ENCODE peak calls at places on chromosomes 6 and 20, in eight cellular contexts. G is CD8-positive, alpha-beta T cell; D is cardiac muscle cell; C is astrocyte; R is fibroblast of lung; K is psoas muscle; X is neural progenitor cell; L is lower lobe of right lung. P is an unnamed sample.

GRCh38 chr6:101779051-101779844 is 385.7 kb downstream of the GRIK2 start:
- DNase-seq in D (peak; percentile 12), L (no peak), C (peak; percentile 59), G (no peak), K (no peak), X (no peak), R (peak; percentile 65), P (peak; percentile 74)

GRCh38 chr6:132020138-132020551 is 69.0 kb upstream of the CCN2 start:
- DNase-seq in G (no peak), D (no peak), L (peak; percentile 45), K (peak; percentile 60), R (peak; percentile 15), X (no peak), C (peak; percentile 4), P (peak; percentile 18)

GRCh38 chr6:134374486-134374885 is 56.6 kb upstream of the SGK1 start:
- DNase-seq in L (no peak), G (no peak), D (no peak), C (peak; percentile 68), K (no peak), R (peak; percentile 80), X (no peak), P (no peak)

GRCh38 chr20:49914310-49915117 is 815 bp downstream of the SPATA2 start:
- DNase-seq in X (peak; percentile 65), D (no peak), R (peak; percentile 14), C (no peak), K (no peak), G (peak; percentile 26), L (no peak), P (peak; percentile 45)

GRCh38 chr20:57476073-57476526 is 48.8 kb downstream of the CTCFL start:
- DNase-seq in D (no peak), C (no peak), K (no peak), L (no peak), X (no peak), R (no peak), G (no peak), P (no peak)

GRCh38 chr20:32003325-32003724 is 6.9 kb upstream of the CCM2L start:
- DNase-seq in K (no peak), X (no peak), R (no peak), G (no peak), L (no peak), D (no peak), C (no peak), P (no peak)

GRCh38 chr6:110414669-110415296 is 592 bp downstream of the DDO start:
- DNase-seq in K (no peak), C (peak; percentile 2), L (peak; percentile 66), G (no peak), R (no peak), D (no peak), X (no peak), P (no peak)

GRCh38 chr6:157323114-157323923 is at the start of gene TMEM242:
- DNase-seq in X (peak; percentile 92), R (peak; percentile 95), K (peak; percentile 95), C (peak; percentile 91), D (peak; percentile 97), G (peak; percentile 78), L (peak; percentile 93), P (peak; percentile 81)

GRCh38 chr6:170290306-170291128 is at the start of gene DLL1:
- DNase-seq in X (peak; percentile 97), D (peak; percentile 51), G (no peak), K (peak; percentile 75), R (peak; percentile 37), C (peak; percentile 17), L (peak; percentile 62), P (peak; percentile 25)

GRCh38 chr6:52509281-52510212 is 67.3 kb downstream of the TRAM2 start:
- DNase-seq in D (no peak), L (no peak), G (no peak), X (no peak), K (no peak), R (peak; percentile 60), C (peak; percentile 36), P (no peak)

GRCh38 chr6:87213364-87213763 is 58.0 kb downstream of the ZNF292 start:
- DNase-seq in G (no peak), C (no peak), X (no peak), L (no peak), K (no peak), D (no peak), R (no peak), P (peak; percentile 50)

GRCh38 chr6:42363906-42364859 is 87.5 kb downstream of the TRERF1 start:
- DNase-seq in G (no peak), X (no peak), C (no peak), K (no peak), D (no peak), L (no peak), R (no peak), P (no peak)

GRCh38 chr20:32439132-32439829 is 81.2 kb downstream of the ASXL1 start:
- DNase-seq in C (peak; percentile 73), R (peak; percentile 77), D (peak; percentile 44), K (no peak), X (no peak), G (no peak), L (no peak), P (no peak)

GRCh38 chr6:169827372-169827771 is 76.0 kb downstream of the ERMARD start:
- DNase-seq in C (no peak), R (no peak), X (peak; percentile 28), L (no peak), D (no peak), G (no peak), K (no peak), P (no peak)

GRCh38 chr6:99501762-99502161 is 13.5 kb downstream of the USP45 start:
- DNase-seq in R (no peak), X (no peak), C (no peak), G (no peak), D (no peak), K (no peak), L (no peak), P (no peak)

GRCh38 chr6:31004285-31004684 is 6.0 kb upstream of the MUC22 start:
- DNase-seq in G (no peak), D (no peak), L (no peak), C (no peak), X (no peak), R (peak; percentile 17), K (no peak), P (peak; percentile 90)

GRCh38 chr6:3330199-3330598 is 71.5 kb downstream of the PSMG4 start:
- DNase-seq in K (no peak), R (no peak), L (no peak), C (no peak), D (no peak), G (no peak), X (no peak), P (no peak)
- TF ChIP-seq CTCF in K (no peak), R (no peak), L (no peak), C (no peak), D (no peak), G (no peak), X (peak; percentile 38), P (no peak)

GRCh38 chr6:139029470-139030210 is 1.1 kb downstream of the ABRACL start:
- DNase-seq in G (no peak), X (peak; percentile 63), C (peak; percentile 25), R (peak; percentile 43), K (peak; percentile 79), L (peak; percentile 84), D (peak; percentile 72), P (no peak)

GRCh38 chr6:139028242-139028657 is 295 bp upstream of the ABRACL start:
- DNase-seq in G (no peak), K (no peak), R (no peak), D (no peak), C (no peak), L (no peak), X (peak; percentile 72), P (peak; percentile 77)

GRCh38 chr6:139030211-139030530 is 1.6 kb downstream of the ABRACL start:
- DNase-seq in C (no peak), K (no peak), L (no peak), R (no peak), D (no peak), G (no peak), X (peak; percentile 41), P (no peak)

GRCh38 chr6:139028658-139029469 is at the start of gene ABRACL:
- DNase-seq in K (peak; percentile 70), L (peak; percentile 78), D (peak; percentile 73), R (peak; percentile 79), X (peak; percentile 52), C (peak; percentile 68), G (peak; percentile 82), P (no peak)

DNA sequence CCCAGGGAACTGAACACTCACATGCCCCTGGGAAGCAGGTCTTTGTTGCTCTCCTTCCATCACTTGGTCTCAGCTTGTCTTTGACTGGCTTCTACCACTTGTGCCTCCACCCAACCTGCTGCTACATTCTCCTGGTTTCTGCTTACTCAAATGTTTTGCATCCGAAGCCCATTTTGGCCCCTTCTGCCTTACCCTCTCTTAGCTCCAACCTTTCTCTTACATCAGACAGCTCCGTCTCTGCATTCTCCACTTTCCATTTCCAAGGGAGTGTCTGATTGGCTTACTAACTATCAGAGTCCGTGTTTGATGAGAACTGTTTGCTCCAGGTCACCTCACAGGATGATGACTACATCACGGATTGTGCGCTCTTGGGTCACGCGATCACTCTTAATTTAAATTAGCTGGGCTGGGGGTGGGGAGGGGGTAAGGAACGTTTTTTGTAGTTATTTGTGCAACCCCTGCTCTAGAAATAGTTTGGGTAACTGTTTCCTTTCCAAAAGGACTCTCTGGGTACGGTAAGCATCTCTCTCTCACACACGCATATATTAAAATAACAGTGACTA is 844 bp upstream of the ABRACL start:
- DNase-seq in C (peak; percentile 30), D (peak; percentile 40), K (no peak), R (peak; percentile 45), X (peak; percentile 42), L (no peak), G (peak; percentile 40), P (peak; percentile 53)
- H3K4me3 ChIP-seq in C (peak overlapping the region; percentile 81), D (peak overlapping the region; percentile 73), K (peak overlapping the region; percentile 92), R (peak overlapping the region; percentile 80), X (peak overlapping the region; percentile 88), L (peak overlapping the region; percentile 85), G (peak overlapping the region; percentile 99), P (peak overlapping the region; percentile 95)

GRCh38 chr20:61973515-61974356 is 91.9 kb downstream of the TAF4 start:
- DNase-seq in G (no peak), D (no peak), X (no peak), C (no peak), L (no peak), R (no peak), K (no peak), P (no peak)
- H3K27me3 ChIP-seq in G (no peaks in the 10 kb centered on the region), D (no peaks in the 10 kb centered on the region), X (no peaks in the 10 kb centered on the region), C (no peaks in the 10 kb centered on the region), L (no peaks in the 10 kb centered on the region), R (no peaks in the 10 kb centered on the region), K (no peaks in the 10 kb centered on the region), P (no peaks in the 10 kb centered on the region)

GRCh38 chr20:30921286-30922071 is 336.0 kb upstream of the DEFB115 start:
- DNase-seq in G (no peak), R (no peak), X (no peak), C (no peak), L (no peak), K (no peak), D (no peak), P (no peak)

GRCh38 chr20:30919514-30920188 is 337.8 kb upstream of the DEFB115 start:
- DNase-seq in G (no peak), X (no peak), R (no peak), K (no peak), D (no peak), L (no peak), C (no peak), P (no peak)

DNA sequence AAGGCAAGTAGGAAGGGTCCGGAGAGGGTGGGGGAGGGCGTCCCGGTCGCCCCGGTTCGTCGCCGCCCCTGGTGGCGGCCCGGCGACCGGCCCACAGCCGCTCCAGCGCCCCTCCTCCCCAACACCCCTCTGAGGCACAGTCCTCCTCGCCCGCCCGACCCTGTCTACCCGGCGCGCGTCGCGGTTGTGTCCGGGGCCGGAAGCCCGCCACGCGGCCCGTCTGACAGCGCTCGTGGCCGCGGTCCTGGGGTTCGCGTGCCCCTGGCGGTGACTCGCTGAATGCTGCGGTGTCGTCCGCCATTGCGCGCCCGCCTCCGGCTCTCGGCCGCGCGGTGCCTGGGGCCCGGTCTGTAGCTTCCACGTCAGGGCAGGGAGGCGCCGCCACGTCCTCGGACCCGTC is 335.3 kb upstream of the DEFB115 start:
- DNase-seq in D (no peak), C (no peak), X (no peak), R (no peak), K (no peak), L (peak; percentile 30), G (no peak), P (no peak)
- TF ChIP-seq CTCF in D (no peak), C (no peak), X (no peak), R (no peak), K (no peak), L (no peak), G (no peak), P (no peak)

P was measured in bronchial epithelial cell.